ENCODE peak calls at places on chromosomes 12 and 14, in seven cellular contexts. H, I, J, F, S, W and Y are unnamed samples.

GRCh38 chr12:6463211-6463610 is 7.3 kb downstream of the VAMP1 start:
- DNase-seq in S (no peak), W (no peak), J (no peak), I (no peak), F (no peak), H (no peak), Y (no peak)

GRCh38 chr14:67704484-67705089 is 2.9 kb downstream of the RDH12 start:
- DNase-seq in H (no peak), J (no peak), I (no peak), W (peak; percentile 57), S (no peak), F (peak; percentile 76), Y (peak; percentile 37)

GRCh38 chr14:86305058-86305457 is 775.1 kb downstream of the FLRT2 start:
- DNase-seq in W (no peak), H (no peak), F (no peak), S (no peak), I (no peak), J (no peak), Y (no peak)

GRCh38 chr14:44795725-44796124 is 166.0 kb downstream of the KLHL28 start:
- DNase-seq in I (no peak), W (no peak), S (no peak), F (peak; percentile 18), J (no peak), H (no peak), Y (no peak)

GRCh38 chr12:104873374-104873773 is 84.7 kb downstream of the SLC41A2 start:
- DNase-seq in S (no peak), J (no peak), I (no peak), W (no peak), H (no peak), F (no peak), Y (no peak)

GRCh38 chr12:39081910-39082309 is 176.5 kb upstream of the CPNE8 start:
- DNase-seq in I (no peak), F (no peak), H (no peak), W (no peak), S (no peak), J (no peak), Y (no peak)

GRCh38 chr12:55726911-55727310 is 1.9 kb downstream of the CD63 start:
- DNase-seq in S (no peak), W (no peak), H (no peak), F (no peak), I (no peak), J (no peak), Y (no peak)

GRCh38 chr14:23055621-23056256 is 1.6 kb downstream of the CDH24 start:
- DNase-seq in S (no peak), H (no peak), F (no peak), W (peak; percentile 63), J (no peak), I (no peak), Y (no peak)

GRCh38 chr12:84408936-84409335 is 503.7 kb downstream of the SLC6A15 start:
- DNase-seq in W (peak; percentile 7), J (no peak), I (no peak), S (no peak), F (no peak), H (no peak), Y (no peak)

GRCh38 chr12:18696971-18697602 is 40.7 kb downstream of the PLCZ1 start:
- DNase-seq in F (no peak), W (peak; percentile 56), I (no peak), H (no peak), S (no peak), J (no peak), Y (no peak)

GRCh38 chr14:64388533-64389243 is 535 bp downstream of the MTHFD1 start:
- DNase-seq in I (no peak), H (no peak), F (no peak), S (no peak), J (peak; percentile 53), W (peak; percentile 26), Y (no peak)

GRCh38 chr12:30823140-30823669 is 68.5 kb upstream of the CAPRIN2 start:
- DNase-seq in J (peak; percentile 50), F (peak; percentile 55), W (peak; percentile 24), S (no peak), I (no peak), H (peak; percentile 37), Y (no peak)